ENCODE peak calls at places on chromosomes 3 and 15, in six cellular contexts. B, J, H, N, K and I are unnamed samples.

GRCh38 chr3:155701882-155702465 is 42.9 kb downstream of the PLCH1 start:
- DNase-seq in B (no peak), K (no peak), H (no peak), J (peak), N (peak), I (no peak)

GRCh38 chr3:107846282-107846852 is 244.5 kb downstream of the CD47 start:
- DNase-seq in K (peak), N (no peak), H (peak), B (peak), J (peak), I (peak)

GRCh38 chr15:96887730-96888129 is 557.2 kb downstream of the NR2F2 start:
- DNase-seq in H (no peak), J (no peak), B (no peak), N (no peak), K (no peak), I (no peak)

GRCh38 chr3:134613006-134613520 is 37.8 kb downstream of the KY start:
- DNase-seq in H (no peak), K (no peak), J (no peak), N (no peak), B (no peak), I (no peak)

GRCh38 chr3:58567251-58567515 is 10.0 kb downstream of the FAM107A start:
- DNase-seq in K (no peak), H (no peak), B (no peak), J (no peak), N (no peak), I (no peak)

GRCh38 chr3:57942872-57943283 is 65.3 kb upstream of the FLNB start:
- DNase-seq in J (no peak), K (peak), H (no peak), N (no peak), B (no peak), I (no peak)

GRCh38 chr3:112639451-112640332 is 1.3 kb downstream of the CCDC80 start:
- DNase-seq in J (no peak), B (no peak), K (no peak), H (no peak), N (no peak), I (no peak)

GRCh38 chr3:48595526-48596121 is 495 bp upstream of the COL7A1 start:
- DNase-seq in N (no peak), B (peak), J (no peak), K (peak), H (no peak), I (no peak)

GRCh38 chr15:60590935-60591490 is 112.1 kb upstream of the ICE2 start:
- DNase-seq in H (no peak), K (peak), B (peak), J (peak), N (no peak), I (peak)

GRCh38 chr3:185361920-185362319 is 1.0 kb upstream of the MAP3K13 start:
- DNase-seq in N (no peak), B (no peak), K (no peak), H (no peak), J (no peak), I (no peak)

GRCh38 chr3:197795200-197795599 is 4.1 kb downstream of the LRCH3 start:
- DNase-seq in J (no peak), B (no peak), K (no peak), H (no peak), N (no peak), I (no peak)

GRCh38 chr3:57556459-57557087 is 499 bp downstream of the PDE12 start:
- DNase-seq in J (no peak), H (peak), N (no peak), K (peak), B (peak), I (peak)

GRCh38 chr3:43919067-43919466 is 228.3 kb downstream of the ABHD5 start:
- DNase-seq in K (no peak), J (no peak), B (no peak), N (no peak), H (no peak), I (no peak)

GRCh38 chr15:81825136-81825535 is 220.7 kb downstream of the MEX3B start:
- DNase-seq in N (no peak), B (no peak), H (no peak), J (no peak), K (no peak), I (no peak)

GRCh38 chr15:88028024-88028423 is 228.5 kb downstream of the NTRK3 start:
- DNase-seq in N (no peak), B (no peak), K (no peak), J (no peak), H (no peak), I (no peak)

GRCh38 chr3:126826693-126827092 is 122.7 kb downstream of the CHCHD6 start:
- DNase-seq in J (no peak), B (peak), H (no peak), N (no peak), K (no peak), I (no peak)

GRCh38 chr3:143648708-143649107 is 199.6 kb downstream of the SLC9A9 start:
- DNase-seq in K (no peak), H (no peak), N (no peak), J (no peak), B (no peak), I (no peak)

GRCh38 chr3:98645039-98645438 is 51.6 kb upstream of the CPOX start:
- DNase-seq in J (no peak), B (no peak), K (peak), H (no peak), N (no peak), I (no peak)

GRCh38 chr15:51319539-51319938 is 18.9 kb downstream of the CYP19A1 start:
- DNase-seq in B (no peak), H (no peak), K (no peak), N (no peak), J (no peak), I (no peak)

GRCh38 chr3:132615911-132616310 is 18.8 kb downstream of the ACKR4 start:
- DNase-seq in N (no peak), J (no peak), K (no peak), H (no peak), B (no peak), I (no peak)

GRCh38 chr15:66760968-66761722 is 59.1 kb downstream of the SMAD6 start:
- DNase-seq in J (no peak), N (no peak), B (peak), H (no peak), K (peak), I (no peak)

GRCh38 chr15:86691091-86691490 is 611.4 kb downstream of the AGBL1 start:
- DNase-seq in H (no peak), N (no peak), J (no peak), K (no peak), B (no peak), I (no peak)

GRCh38 chr15:97235285-97235985 is 725.1 kb upstream of the ARRDC4 start:
- DNase-seq in B (no peak), K (no peak), J (peak), H (no peak), N (peak), I (no peak)

GRCh38 chr3:46844851-46845250 is 18.4 kb downstream of the MYL3 start:
- DNase-seq in H (no peak), K (no peak), J (no peak), B (peak), N (no peak), I (no peak)

GRCh38 chr3:9439331-9439730 is 41.9 kb downstream of the SETD5 start:
- DNase-seq in K (no peak), J (no peak), N (no peak), H (no peak), B (no peak), I (no peak)

GRCh38 chr3:96294143-96294542 is 520.3 kb upstream of the EPHA6 start:
- DNase-seq in B (no peak), J (no peak), H (no peak), N (no peak), K (no peak), I (no peak)

GRCh38 chr3:10248984-10249748 is 907 bp downstream of the TATDN2 start:
- DNase-seq in J (peak), N (no peak), H (peak), K (peak), B (peak), I (peak)

GRCh38 chr3:122092460-122093165 is 37.5 kb downstream of the CD86 start:
- DNase-seq in J (no peak), N (no peak), K (no peak), B (no peak), H (no peak), I (no peak)

GRCh38 chr3:156643729-156644389 is 30.5 kb upstream of the TIPARP start:
- DNase-seq in B (no peak), J (no peak), K (no peak), H (no peak), N (peak), I (no peak)

GRCh38 chr3:8537440-8537839 is 35.8 kb downstream of the LMCD1 start:
- DNase-seq in N (no peak), K (no peak), H (no peak), B (no peak), J (no peak), I (no peak)

GRCh38 chr3:16251316-16252085 is 13.2 kb downstream of the DPH3 start:
- DNase-seq in K (no peak), H (no peak), J (no peak), N (no peak), B (no peak), I (no peak)

GRCh38 chr3:77259701-77260100 is 219.8 kb downstream of the ROBO2 start:
- DNase-seq in J (no peak), N (no peak), K (no peak), H (no peak), B (no peak), I (no peak)

GRCh38 chr15:40332138-40332781 is 8.5 kb downstream of the CCDC9B start:
- DNase-seq in N (no peak), J (no peak), H (no peak), K (no peak), B (no peak), I (no peak)

GRCh38 chr3:111747490-111747889 is 111.6 kb upstream of the PHLDB2 start:
- DNase-seq in B (no peak), H (no peak), K (no peak), J (no peak), N (no peak), I (no peak)

GRCh38 chr3:45100998-45101407 is 45.2 kb downstream of the CDCP1 start:
- DNase-seq in K (no peak), H (no peak), N (peak), J (no peak), B (no peak), I (no peak)

GRCh38 chr15:64949383-64950141 is 37.9 kb downstream of the ANKDD1A start:
- DNase-seq in N (no peak), H (no peak), B (no peak), K (no peak), J (no peak), I (no peak)

GRCh38 chr3:64027708-64028107 is 4.4 kb upstream of the PSMD6 start:
- DNase-seq in H (no peak), J (no peak), N (no peak), B (no peak), K (no peak), I (no peak)

GRCh38 chr3:12810013-12810780 is 13.7 kb downstream of the CAND2 start:
- DNase-seq in B (peak), N (peak), K (peak), H (peak), J (peak), I (peak)
- H3K27ac ChIP-seq in B (peak), N (peak), K (peak), H (peak), J (no peak), I (no peak)

GRCh38 chr3:110491413-110491812 is 580.2 kb upstream of the NECTIN3 start:
- DNase-seq in B (no peak), K (no peak), H (no peak), N (no peak), J (no peak), I (no peak)
- H3K4me3 ChIP-seq in B (no peak), K (no peak), H (no peak), N (no peak), J (no peak), I (no peak)

GRCh38 chr3:139355937-139356336 is 12.1 kb downstream of the MRPS22 start:
- DNase-seq in B (no peak), K (no peak), J (no peak), H (no peak), N (no peak), I (no peak)
- H3K27ac ChIP-seq in B (no peak), K (no peak), J (no peak), H (no peak), N (no peak), I (no peak)

GRCh38 chr3:128431803-128432300 is 34.8 kb downstream of the DNAJB8 start:
- DNase-seq in N (no peak), J (no peak), H (no peak), B (no peak), K (no peak), I (no peak)
- H3K4me3 ChIP-seq in N (no peak), J (peak), H (no peak), B (no peak), K (no peak), I (no peak)

GRCh38 chr15:83449928-83450501 is 2.9 kb downstream of the SH3GL3 start:
- DNase-seq in K (no peak), H (no peak), J (no peak), B (no peak), N (no peak), I (no peak)
- H3K27ac ChIP-seq in K (no peak), H (no peak), J (no peak), B (no peak), N (peak), I (no peak)

GRCh38 chr15:57038040-57038439 is 119.6 kb downstream of the TCF12 start:
- DNase-seq in B (no peak), K (no peak), H (no peak), N (no peak), J (no peak), I (no peak)
- H3K4me3 ChIP-seq in B (no peak), K (no peak), H (no peak), N (no peak), J (no peak), I (no peak)

GRCh38 chr3:115804200-115804599 is 180.9 kb downstream of the GAP43 start:
- DNase-seq in H (no peak), N (no peak), J (no peak), B (no peak), K (no peak), I (no peak)
- H3K27ac ChIP-seq in H (no peak), N (peak), J (no peak), B (no peak), K (no peak), I (no peak)

DNA sequence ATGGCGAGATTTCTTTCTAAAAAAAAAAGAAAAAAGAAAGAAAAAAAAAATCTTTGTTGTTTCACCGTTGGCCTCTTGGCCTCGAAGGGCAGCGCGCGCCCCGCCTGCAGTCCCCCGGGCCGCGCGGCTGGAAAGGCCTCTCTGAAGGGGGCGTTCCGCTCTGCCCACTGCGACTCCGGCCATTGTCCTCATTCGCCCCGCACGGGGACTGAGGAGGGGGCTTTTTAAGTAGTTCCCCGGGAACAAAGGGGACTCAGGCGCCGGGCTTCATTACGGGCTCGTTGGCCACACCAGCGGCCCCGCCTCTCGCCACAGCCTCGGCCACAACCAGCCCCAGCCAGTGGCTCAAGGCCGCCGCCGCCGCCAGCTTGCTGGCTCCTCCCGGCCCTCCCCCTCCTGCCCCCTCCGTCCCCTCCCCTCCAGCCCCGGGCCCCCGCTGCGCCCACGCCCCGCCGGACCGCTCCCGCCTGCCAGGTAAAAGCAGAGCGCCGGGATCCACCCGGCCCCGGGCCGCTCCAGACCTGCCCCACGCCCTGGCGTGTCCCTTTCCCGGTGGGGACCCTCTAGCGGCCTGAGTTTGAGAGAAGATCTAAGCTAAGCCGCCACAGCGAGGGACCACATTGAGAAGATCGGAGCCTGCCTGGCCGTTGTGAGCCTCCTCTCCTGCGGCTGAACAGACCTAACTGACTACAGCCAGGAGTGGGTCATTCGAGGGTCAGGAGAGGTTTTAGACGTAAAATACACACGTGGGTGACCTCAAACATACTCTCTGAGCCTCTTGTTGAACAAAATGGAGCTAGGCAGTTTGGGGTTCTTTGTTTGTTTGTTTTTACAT is 54.1 kb downstream of the CPN2 start:
- DNase-seq in B (peak), H (no peak), N (no peak), J (peak), K (no peak), I (no peak)
- H3K4me3 ChIP-seq in B (peak), H (no peak), N (peak), J (no peak), K (peak), I (no peak)

GRCh38 chr15:80579611-80580010 is 115.5 kb upstream of the ABHD17C start:
- DNase-seq in J (no peak), B (no peak), H (no peak), K (no peak), N (no peak), I (no peak)

GRCh38 chr15:80578206-80578595 is 116.9 kb upstream of the ABHD17C start:
- DNase-seq in N (no peak), H (no peak), B (no peak), K (no peak), J (no peak), I (no peak)

GRCh38 chr15:80577552-80578205 is 117.4 kb upstream of the ABHD17C start:
- DNase-seq in B (no peak), K (no peak), J (no peak), N (no peak), H (no peak), I (no peak)

GRCh38 chr15:80580107-80580506 is 115.0 kb upstream of the ABHD17C start:
- DNase-seq in J (no peak), B (no peak), N (no peak), K (no peak), H (no peak), I (no peak)

DNA sequence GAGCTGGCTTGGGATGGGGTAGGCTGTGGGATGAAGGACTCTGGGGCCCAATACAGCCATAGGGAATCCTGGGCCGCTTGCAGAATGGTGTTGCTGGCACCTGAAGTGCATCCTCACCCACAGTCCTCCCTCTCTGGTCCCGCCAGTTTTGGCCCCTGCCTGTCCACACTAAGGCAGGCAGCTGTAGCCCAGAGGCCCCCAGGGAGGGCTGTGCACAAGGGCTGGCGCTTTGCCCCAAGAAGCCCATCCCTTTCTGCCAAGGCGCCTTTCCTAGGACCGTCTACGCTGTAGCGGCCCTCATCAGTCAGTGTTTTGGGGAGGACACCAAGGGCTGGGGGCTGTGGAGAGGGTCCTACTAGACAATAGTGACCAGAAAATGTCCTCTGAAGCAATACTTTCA is 116.2 kb upstream of the ABHD17C start:
- DNase-seq in B (no peak), K (no peak), N (no peak), J (no peak), H (no peak), I (no peak)
- H3K27ac ChIP-seq in B (no peak), K (no peak), N (no peak), J (no peak), H (no peak), I (no peak)

DNA sequence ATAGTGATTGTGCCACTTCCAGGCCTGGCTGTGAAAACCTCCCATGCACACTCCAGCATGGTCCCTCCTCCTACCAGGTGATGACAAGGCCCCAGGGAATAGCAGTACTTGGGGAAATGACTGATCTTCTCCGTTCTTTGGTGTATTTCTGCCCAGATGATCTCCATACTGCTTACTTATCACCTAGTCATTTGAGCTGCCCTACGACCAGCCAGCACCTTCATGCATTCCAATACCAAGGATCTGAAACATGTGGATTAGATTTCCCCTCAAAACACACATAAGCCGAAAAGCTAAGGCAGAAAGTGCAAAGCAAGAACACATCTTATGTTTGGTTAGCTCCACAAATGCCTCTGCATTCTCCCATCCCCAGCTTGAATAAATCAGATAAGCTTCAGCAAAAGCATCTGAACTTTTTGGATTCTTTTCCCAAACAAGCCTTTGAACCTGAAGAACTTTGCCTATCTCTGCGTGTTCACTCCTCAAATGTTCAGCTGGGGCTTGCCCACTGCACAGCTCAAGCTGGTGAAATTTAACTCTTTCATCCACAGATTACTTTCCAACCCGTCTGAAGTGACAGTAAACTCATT is 64.8 kb upstream of the BCL6 start:
- DNase-seq in H (no peak), B (no peak), N (no peak), K (no peak), J (no peak), I (no peak)
- H3K4me3 ChIP-seq in H (no peak), B (no peak), N (no peak), K (no peak), J (no peak), I (no peak)